ENCODE peak calls at places on chromosomes 13 and 19, in five cellular contexts. W is left cardiac atrium; O is naive thymus-derived CD8-positive, alpha-beta T cell; K is hepatocyte; P is neural crest cell. G is an unnamed sample.

GRCh38 chr19:45119582-45119981 is 26.6 kb downstream of the PPP1R37 start:
- DNase-seq in K (no peak), O (no peak), W (no peak), P (no peak), G (no peak)

GRCh38 chr13:24282256-24282655 is 27.1 kb upstream of the C1QTNF9 start:
- DNase-seq in O (no peak), P (no peak), W (no peak), K (no peak), G (no peak)

GRCh38 chr13:63501702-63502101 is 2086.1 kb upstream of the PCDH20 start:
- DNase-seq in K (no peak), P (no peak), W (no peak), O (no peak), G (no peak)

GRCh38 chr13:101970339-101970738 is 431.5 kb downstream of the FGF14 start:
- DNase-seq in K (no peak), W (no peak), P (no peak), O (no peak), G (no peak)

GRCh38 chr13:48561461-48562224 is 28.8 kb upstream of the RCBTB2 start:
- DNase-seq in W (no peak), P (no peak), K (no peak), O (no peak), G (no peak)

GRCh38 chr13:29465741-29466293 is 129.7 kb downstream of the SLC7A1 start:
- DNase-seq in O (no peak), K (peak), W (peak), P (no peak), G (peak)

GRCh38 chr13:67827992-67828391 is 597.9 kb upstream of the PCDH9 start:
- DNase-seq in O (no peak), W (no peak), P (no peak), K (no peak), G (no peak)

GRCh38 chr19:34479396-34479795 is 2.2 kb upstream of the WTIP start:
- DNase-seq in K (no peak), W (no peak), O (no peak), P (no peak), G (no peak)

GRCh38 chr13:37878496-37878895 is 8.9 kb upstream of the TRPC4 start:
- DNase-seq in P (no peak), O (no peak), W (no peak), K (no peak), G (no peak)

GRCh38 chr13:113585828-113586355 is 1.3 kb downstream of the TFDP1 start:
- DNase-seq in O (no peak), W (no peak), K (no peak), P (no peak), G (peak)

GRCh38 chr13:98878421-98879126 is 99.3 kb downstream of the DOCK9 start:
- DNase-seq in O (no peak), P (no peak), K (no peak), W (no peak), G (no peak)

GRCh38 chr13:39682310-39682709 is 26.8 kb downstream of the COG6 start:
- DNase-seq in P (no peak), W (no peak), O (no peak), K (no peak), G (no peak)

GRCh38 chr13:113493315-113493951 is 2.9 kb upstream of the DCUN1D2 start:
- DNase-seq in P (no peak), O (no peak), W (no peak), K (peak), G (no peak)

GRCh38 chr19:2099937-2100718 is 3.4 kb downstream of the IZUMO4 start:
- DNase-seq in W (no peak), O (no peak), K (no peak), P (no peak), G (no peak)

GRCh38 chr19:49398001-49398615 is 10.1 kb downstream of the KASH5 start:
- DNase-seq in O (no peak), P (no peak), W (no peak), K (no peak), G (no peak)

GRCh38 chr19:16342002-16342715 is 17.5 kb downstream of the KLF2 start:
- DNase-seq in K (peak), W (peak), O (no peak), P (no peak), G (peak)

GRCh38 chr13:44199627-44200207 is 173.9 kb upstream of the SERP2 start:
- DNase-seq in W (no peak), O (no peak), P (no peak), K (peak), G (no peak)

GRCh38 chr13:113207890-113208423 is 512 bp downstream of the PCID2 start:
- DNase-seq in W (no peak), K (peak), O (no peak), P (no peak), G (peak)

GRCh38 chr19:48614436-48615144 is at the start of gene FAM83E:
- DNase-seq in K (peak), O (no peak), W (no peak), P (no peak), G (no peak)

GRCh38 chr13:40445557-40445990 is 220.9 kb downstream of the FOXO1 start:
- DNase-seq in P (no peak), K (no peak), W (peak), O (no peak), G (peak)

GRCh38 chr13:46543307-46543706 is 9.7 kb upstream of the LRCH1 start:
- DNase-seq in K (no peak), O (no peak), P (no peak), W (no peak), G (no peak)

G was measured in Right ventricle myocardium superior.